ENCODE peak calls at places on chromosomes 5 and 9, in seven cellular contexts. X, I, A, W, T, S and J are unnamed samples.
A peak's percentile ranks its signal among the peaks of the same experiment; 100 is the strongest.

GRCh38 chr9:129206401-129206800 is 28.3 kb upstream of the IER5L start:
- DNase-seq in X (no peak), I (no peak), A (no peak), W (no peak), T (no peak), S (no peak), J (no peak)

GRCh38 chr5:132134384-132134783 is 60.8 kb downstream of the CSF2 start:
- DNase-seq in X (peak; percentile 50), I (no peak), A (no peak), W (no peak), T (peak; percentile 17), S (no peak), J (no peak)

GRCh38 chr9:109251080-109251775 is 69.6 kb downstream of the EPB41L4B start:
- DNase-seq in X (peak; percentile 69), I (no peak), A (no peak), W (no peak), T (peak; percentile 62), S (no peak), J (peak; percentile 25)

GRCh38 chr9:13160051-13160450 is 119.4 kb downstream of the MPDZ start:
- DNase-seq in X (no peak), I (no peak), A (no peak), W (no peak), T (no peak), S (no peak), J (no peak)

GRCh38 chr9:114179516-114179915 is 24.2 kb downstream of the COL27A1 start:
- DNase-seq in X (no peak), I (no peak), A (no peak), W (no peak), T (no peak), S (no peak), J (no peak)

GRCh38 chr5:146002491-146002890 is 66.1 kb downstream of the SH3RF2 start:
- DNase-seq in X (no peak), I (no peak), A (no peak), W (no peak), T (no peak), S (no peak), J (no peak)

GRCh38 chr5:10876345-10876744 is 115.3 kb upstream of the DAP start:
- DNase-seq in X (no peak), I (no peak), A (no peak), W (no peak), T (no peak), S (peak; percentile 42), J (no peak)

GRCh38 chr5:115514220-115514619 is 30.4 kb downstream of the FEM1C start:
- DNase-seq in X (no peak), I (no peak), A (no peak), W (no peak), T (no peak), S (no peak), J (no peak)

GRCh38 chr9:101738566-101739183 is at the start of gene GRIN3A:
- DNase-seq in X (no peak), I (no peak), A (peak; percentile 60), W (no peak), T (no peak), S (no peak), J (peak; percentile 19)

GRCh38 chr9:20356392-20357206 is 265.7 kb downstream of the MLLT3 start:
- DNase-seq in X (peak; percentile 92), I (peak; percentile 69), A (peak; percentile 72), W (no peak), T (peak; percentile 77), S (peak; percentile 50), J (peak; percentile 79)

GRCh38 chr9:124256517-124257069 is 1.2 kb upstream of the NEK6 start:
- DNase-seq in X (peak; percentile 85), I (no peak), A (no peak), W (no peak), T (peak; percentile 97), S (no peak), J (no peak)

GRCh38 chr5:44538831-44539539 is 149.8 kb upstream of the FGF10 start:
- DNase-seq in X (no peak), I (no peak), A (no peak), W (no peak), T (no peak), S (no peak), J (no peak)

GRCh38 chr9:98712987-98713386 is 4.3 kb upstream of the GABBR2 start:
- DNase-seq in X (no peak), I (no peak), A (no peak), W (no peak), T (no peak), S (no peak), J (no peak)

GRCh38 chr5:76742586-76742985 is 26.7 kb downstream of the F2R start:
- DNase-seq in X (peak; percentile 51), I (peak; percentile 24), A (no peak), W (no peak), T (peak; percentile 58), S (no peak), J (no peak)

GRCh38 chr5:76744632-76745031 is 28.7 kb downstream of the F2R start:
- DNase-seq in X (no peak), I (no peak), A (no peak), W (no peak), T (no peak), S (no peak), J (no peak)

GRCh38 chr5:76751291-76751690 is 35.4 kb downstream of the F2R start:
- DNase-seq in X (no peak), I (no peak), A (no peak), W (no peak), T (no peak), S (no peak), J (no peak)

DNA sequence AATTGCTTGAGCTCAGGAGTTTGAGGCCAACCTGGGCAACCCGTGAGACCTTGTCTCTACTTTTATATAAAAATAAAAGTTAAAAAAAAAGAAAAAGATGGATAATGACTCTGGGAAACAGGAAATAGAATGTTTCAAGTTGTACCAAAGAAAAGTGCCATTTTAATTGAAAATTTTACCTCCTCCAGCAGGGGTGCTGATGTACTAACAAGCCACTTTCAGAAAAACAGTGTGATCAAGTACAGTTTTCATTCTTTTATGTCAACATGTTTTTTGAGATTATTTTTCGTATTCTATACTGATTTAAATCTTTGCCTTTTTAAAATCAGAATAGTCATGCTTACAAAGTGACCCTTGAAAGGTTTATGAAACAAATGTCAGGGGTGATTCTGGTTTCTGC is 30.8 kb downstream of the F2R start:
- DNase-seq in X (no peak), I (no peak), A (no peak), W (no peak), T (no peak), S (no peak), J (no peak)
- TF ChIP-seq CTCF in X (peak; percentile 8), I (no peak), A (no peak), W (peak; percentile 8), T (no peak), S (no peak), J (no peak)

GRCh38 chr5:180133060-180133459 is 61.5 kb upstream of the RNF130 start:
- DNase-seq in X (no peak), I (no peak), A (no peak), W (peak; percentile 60), T (no peak), S (no peak), J (no peak)

GRCh38 chr5:180130291-180130869 is 58.8 kb upstream of the RNF130 start:
- DNase-seq in X (no peak), I (no peak), A (no peak), W (no peak), T (no peak), S (no peak), J (no peak)

GRCh38 chr5:180128671-180129261 is 57.2 kb upstream of the RNF130 start:
- DNase-seq in X (no peak), I (no peak), A (peak; percentile 69), W (no peak), T (no peak), S (no peak), J (no peak)

GRCh38 chr5:180129291-180130190 is 58.0 kb upstream of the RNF130 start:
- DNase-seq in X (no peak), I (no peak), A (no peak), W (peak; percentile 69), T (no peak), S (no peak), J (no peak)

DNA sequence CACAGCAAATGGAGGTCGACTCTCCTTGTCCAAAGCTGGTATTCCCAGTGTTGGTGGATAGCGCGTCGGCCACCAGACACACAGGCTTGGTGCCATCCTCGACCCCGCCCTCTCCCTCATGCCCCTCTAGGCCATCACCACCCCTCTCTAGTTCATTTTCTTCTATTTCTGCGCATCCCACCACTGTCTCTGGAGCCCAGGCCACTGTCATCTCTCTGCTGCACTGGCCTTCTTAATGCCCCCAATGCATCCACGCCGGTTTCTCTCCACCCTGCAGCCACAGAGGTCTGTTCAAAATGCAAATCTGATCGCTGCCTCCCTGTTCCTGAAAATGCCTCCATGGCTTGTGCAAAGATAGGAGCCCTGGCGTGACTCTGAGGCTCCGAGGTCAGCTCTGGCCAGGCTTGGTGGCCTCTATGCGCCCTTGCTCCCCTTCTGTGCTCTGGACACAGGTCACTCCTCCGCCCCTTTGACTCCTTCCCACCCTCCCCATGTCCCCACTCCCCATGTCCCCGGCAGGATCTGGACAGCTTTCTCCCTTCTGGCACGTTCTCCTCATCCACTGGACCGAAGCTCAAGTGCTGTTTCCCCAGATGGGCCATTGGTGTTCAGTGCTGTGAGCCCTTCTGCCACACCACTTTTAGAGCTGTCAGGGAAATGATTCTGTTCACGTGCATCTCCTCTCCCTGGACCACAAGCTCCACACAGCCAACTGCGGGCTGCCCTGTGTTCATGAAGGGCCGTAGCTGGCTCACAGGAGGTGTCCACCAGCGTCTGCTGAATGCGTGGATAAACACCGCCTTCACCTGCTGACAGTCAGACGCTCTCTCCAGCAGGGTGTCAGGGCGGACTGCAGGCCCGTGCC is 59.5 kb upstream of the RNF130 start:
- DNase-seq in X (no peak), I (no peak), A (no peak), W (no peak), T (no peak), S (no peak), J (no peak)
- TF ChIP-seq CTCF in X (no peak), I (no peak), A (no peak), W (no peak), T (no peak), S (no peak), J (no peak)

GRCh38 chr5:38783011-38783551 is 62.7 kb upstream of the OSMR start:
- DNase-seq in X (peak; percentile 93), I (peak; percentile 83), A (no peak), W (no peak), T (peak; percentile 100), S (peak; percentile 49), J (no peak)
- TF ChIP-seq CTCF in X (no peak), I (peak; percentile 37), A (no peak), W (no peak), T (no peak), S (peak; percentile 35), J (no peak)

DNA sequence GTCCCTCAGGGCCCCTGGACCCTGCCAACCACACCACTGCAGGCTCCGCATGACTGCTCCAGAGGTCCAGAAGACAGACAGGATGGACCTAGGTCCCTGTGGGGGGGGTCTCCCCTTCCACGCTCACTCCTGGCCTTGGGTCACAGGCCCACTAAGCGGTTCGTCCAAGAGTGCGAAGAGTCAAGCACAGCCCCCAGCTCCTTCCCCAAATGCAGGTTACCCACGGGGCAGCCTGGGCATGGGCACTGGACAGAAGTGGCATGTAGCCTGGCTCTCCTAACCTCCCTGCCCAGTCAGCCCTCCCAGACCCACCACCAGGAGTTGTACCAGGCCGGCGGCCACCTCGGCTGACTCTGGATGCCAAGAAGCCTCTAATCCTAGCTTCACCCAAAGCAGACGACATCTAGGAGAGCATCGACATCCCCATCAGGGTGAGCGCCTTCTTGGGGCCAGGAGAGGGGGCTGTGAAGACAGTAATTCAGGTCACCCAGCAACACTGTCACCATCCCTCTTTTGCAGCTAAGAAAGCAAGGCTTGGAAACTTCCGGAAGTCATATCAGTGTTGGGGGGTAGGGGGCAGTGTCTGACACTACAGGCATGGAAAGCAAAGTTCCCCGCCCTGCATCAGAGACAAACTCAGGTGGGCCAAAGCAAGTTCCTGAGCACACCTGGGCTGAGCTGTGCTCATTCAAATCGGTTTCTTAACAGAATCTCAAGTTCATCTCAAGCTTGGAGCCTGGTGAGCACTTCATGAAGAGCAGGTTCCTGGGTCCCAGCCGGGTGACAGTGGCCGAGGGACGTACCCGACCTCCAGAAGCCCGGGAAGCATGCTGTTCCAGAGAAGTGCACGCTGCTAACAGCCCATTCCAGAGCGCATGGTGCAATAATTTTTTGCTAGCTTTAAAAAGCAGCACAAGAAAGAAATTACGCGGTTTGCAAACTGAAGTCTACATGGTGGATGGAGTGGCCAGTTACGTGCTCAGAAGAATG is 68.7 kb downstream of the SEMA4D start:
- DNase-seq in X (no peak), I (no peak), A (no peak), W (no peak), T (no peak), S (no peak), J (no peak)
- TF ChIP-seq CTCF in X (peak; percentile 15), I (peak; percentile 20), A (peak; percentile 24), W (no peak), T (no peak), S (no peak), J (no peak)